ENCODE peak calls at places on chromosomes 2 and 18, in eight cellular contexts. T, S, J, R, O, H, L and I are unnamed samples.

GRCh38 chr2:123051136-123051535 is 974.0 kb upstream of the CNTNAP5 start:
- DNase-seq in L (no peak), R (no peak), J (no peak), O (no peak), H (no peak), T (no peak), S (no peak), I (no peak)

GRCh38 chr2:28161466-28161865 is 231.2 kb upstream of the FOSL2 start:
- DNase-seq in R (no peak), O (no peak), S (no peak), T (no peak), H (no peak), L (no peak), J (no peak), I (no peak)

GRCh38 chr2:54649633-54650032 is 73.8 kb upstream of the EML6 start:
- DNase-seq in O (no peak), R (no peak), L (no peak), J (no peak), H (no peak), T (no peak), S (no peak), I (no peak)

GRCh38 chr2:238389985-238390682 is 36.6 kb upstream of the ASB1 start:
- DNase-seq in O (no peak), T (no peak), R (no peak), J (no peak), L (no peak), S (no peak), H (peak; percentile 84), I (no peak)

GRCh38 chr2:215505044-215505786 is 69.3 kb upstream of the FN1 start:
- DNase-seq in T (no peak), S (no peak), J (no peak), L (no peak), H (no peak), O (peak; percentile 31), R (no peak), I (no peak)

GRCh38 chr2:195535911-195536522 is 121.0 kb upstream of the SLC39A10 start:
- DNase-seq in H (no peak), O (no peak), S (peak; percentile 48), R (no peak), T (peak; percentile 81), L (peak; percentile 61), J (peak; percentile 12), I (peak; percentile 21)

GRCh38 chr2:180722551-180723239 is 257.7 kb upstream of the UBE2E3 start:
- DNase-seq in O (no peak), S (no peak), R (peak; percentile 22), T (no peak), H (no peak), J (no peak), L (no peak), I (no peak)

GRCh38 chr18:25454728-25455127 is 102.8 kb upstream of the ZNF521 start:
- DNase-seq in O (no peak), L (no peak), S (no peak), R (no peak), H (no peak), J (no peak), T (no peak), I (no peak)

GRCh38 chr2:214865400-214865799 is 55.9 kb upstream of the BARD1 start:
- DNase-seq in L (no peak), R (no peak), J (no peak), O (no peak), S (no peak), T (no peak), H (no peak), I (no peak)